ENCODE peak calls at places on chromosomes 5 and 9, in four cellular contexts. Y, I, W and O are unnamed samples.

GRCh38 chr9:114908104-114908621 is 22.2 kb downstream of the TNFSF8 start:
- DNase-seq in Y (no peak), I (no peak), W (no peak), O (no peak)

GRCh38 chr9:79134654-79135053 is 437.1 kb upstream of the TLE4 start:
- DNase-seq in Y (no peak), I (no peak), W (no peak), O (no peak)

GRCh38 chr5:72407541-72407940 is 87.4 kb downstream of the PTCD2 start:
- DNase-seq in W (no peak), Y (no peak), I (no peak), O (no peak)

GRCh38 chr9:89603629-89604462 is 966 bp upstream of the GADD45G start:
- DNase-seq in W (peak), I (peak), Y (no peak), O (no peak)

GRCh38 chr9:114168281-114169028 is 13.1 kb downstream of the COL27A1 start:
- DNase-seq in I (no peak), Y (no peak), W (no peak), O (no peak)

GRCh38 chr9:81069923-81070322 is 619.4 kb downstream of the TLE1 start:
- DNase-seq in W (no peak), I (no peak), Y (no peak), O (no peak)

GRCh38 chr9:97313746-97314145 is 6.3 kb downstream of the CCDC180 start:
- DNase-seq in W (no peak), I (no peak), Y (no peak), O (no peak)

GRCh38 chr9:4936277-4936676 is 48.8 kb upstream of the JAK2 start:
- DNase-seq in W (no peak), I (no peak), Y (no peak), O (no peak)

GRCh38 chr9:9904021-9904420 is 708.8 kb downstream of the PTPRD start:
- DNase-seq in I (no peak), W (no peak), Y (no peak), O (no peak)

GRCh38 chr5:151223447-151224264 is at the start of gene CCDC69:
- DNase-seq in I (peak), Y (peak), W (peak), O (peak)

GRCh38 chr9:96073531-96074284 is 198.2 kb downstream of the ERCC6L2 start:
- DNase-seq in Y (no peak), I (peak), W (no peak), O (no peak)

GRCh38 chr5:172672696-172673095 is 31.6 kb downstream of the NEURL1B start:
- DNase-seq in W (no peak), Y (no peak), I (no peak), O (no peak)

GRCh38 chr5:152560508-152561137 is 155.5 kb upstream of the NMUR2 start:
- DNase-seq in Y (no peak), I (peak), W (no peak), O (no peak)

GRCh38 chr5:133353741-133354140 is 258.6 kb downstream of the FSTL4 start:
- DNase-seq in Y (no peak), W (no peak), I (no peak), O (no peak)

GRCh38 chr9:129494113-129494789 is 126.7 kb downstream of the C9orf50 start:
- DNase-seq in Y (no peak), I (no peak), W (peak), O (no peak)
- H3K27ac ChIP-seq in Y (no peak), I (peak), W (peak), O (no peak)

GRCh38 chr9:36134761-36135505 is 1.6 kb upstream of the GLIPR2 start:
- DNase-seq in Y (no peak), I (no peak), W (no peak), O (no peak)
- H3K4me3 ChIP-seq in Y (no peak), I (no peak), W (no peak), O (no peak)

DNA sequence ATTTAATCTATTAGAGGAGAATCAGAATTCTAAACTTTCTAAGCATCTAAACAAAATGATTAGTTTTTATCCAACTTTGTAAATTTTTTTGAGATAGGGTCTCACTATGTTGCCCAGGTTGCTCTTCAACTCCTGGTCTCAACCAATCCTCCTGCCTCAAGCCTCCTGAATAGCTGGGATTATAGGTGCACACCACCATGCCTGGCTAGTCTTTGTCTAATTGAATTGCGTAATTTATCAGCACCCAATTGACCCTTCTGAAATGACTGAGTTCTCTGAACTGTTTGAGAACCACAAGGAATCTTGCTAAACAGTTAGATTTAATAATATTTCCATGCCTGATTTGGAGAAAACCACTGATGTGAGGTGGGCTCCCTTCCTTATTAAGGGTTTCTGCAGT is 75.7 kb downstream of the PJA2 start:
- DNase-seq in W (no peak), I (no peak), Y (no peak), O (no peak)
- H3K27ac ChIP-seq in W (no peak), I (no peak), Y (no peak), O (no peak)

GRCh38 chr5:177469750-177470525 is 3.5 kb downstream of the DBN1 start:
- DNase-seq in Y (no peak), I (no peak), W (no peak), O (no peak)

GRCh38 chr5:177471610-177472356 is 1.7 kb downstream of the DBN1 start:
- DNase-seq in Y (peak), W (no peak), I (no peak), O (no peak)

GRCh38 chr5:177469061-177469628 is 4.3 kb downstream of the DBN1 start:
- DNase-seq in I (no peak), Y (no peak), W (no peak), O (no peak)

GRCh38 chr5:177472460-177473441 is 683 bp downstream of the DBN1 start:
- DNase-seq in Y (peak), W (no peak), I (no peak), O (peak)

GRCh38 chr5:177470759-177471536 is 2.5 kb downstream of the DBN1 start:
- DNase-seq in I (no peak), Y (no peak), W (no peak), O (no peak)
- H3K4me3 ChIP-seq in I (no peak), Y (no peak), W (no peak), O (no peak)

GRCh38 chr5:53580547-53580946 is 20.1 kb downstream of the NDUFS4 start:
- DNase-seq in W (no peak), Y (no peak), I (no peak), O (no peak)

GRCh38 chr5:53582225-53582624 is 21.8 kb downstream of the NDUFS4 start:
- DNase-seq in W (no peak), Y (no peak), I (no peak), O (no peak)

GRCh38 chr5:53576674-53577073 is 16.2 kb downstream of the NDUFS4 start:
- DNase-seq in I (no peak), W (no peak), Y (no peak), O (no peak)

GRCh38 chr5:53578854-53579253 is 18.4 kb downstream of the NDUFS4 start:
- DNase-seq in Y (no peak), I (no peak), W (no peak), O (no peak)
- H3K27ac ChIP-seq in Y (no peak), I (no peak), W (no peak), O (no peak)

GRCh38 chr9:21592063-21592338 is 109.9 kb upstream of the IFNE start:
- DNase-seq in Y (no peak), W (no peak), I (no peak), O (no peak)
- H3K4me3 ChIP-seq in Y (no peak), W (no peak), I (no peak), O (no peak)